ENCODE peak calls at places on chromosomes 7 and 10, in six cellular contexts. U is aorta, I is brain microvascular endothelial cell, N is suprapubic skin, Z is IMR-90, X is prostate gland. C is an unnamed sample.

GRCh38 chr10:97651773-97652172 is 11.3 kb downstream of the PI4K2A start:
- DNase-seq in U (no peak), I (no peak), N (no peak), Z (no peak), X (no peak), C (no peak)

GRCh38 chr10:116521424-116522305 is 24.1 kb upstream of the PNLIP start:
- DNase-seq in U (no peak), I (peak), N (no peak), Z (peak), X (no peak), C (no peak)

GRCh38 chr10:11156480-11156879 is 138.8 kb downstream of the CELF2 start:
- DNase-seq in U (no peak), I (no peak), N (no peak), Z (no peak), X (no peak), C (peak)

GRCh38 chr10:21042536-21042935 is 145.4 kb upstream of the NEBL start:
- DNase-seq in U (no peak), I (no peak), N (no peak), Z (no peak), X (no peak), C (no peak)

GRCh38 chr10:82211331-82211730 is 336.3 kb downstream of the NRG3 start:
- DNase-seq in U (no peak), I (no peak), N (no peak), Z (no peak), X (no peak), C (no peak)

GRCh38 chr7:155973451-155973997 is 161.3 kb upstream of the SHH start:
- DNase-seq in U (peak), I (no peak), N (peak), Z (no peak), X (no peak), C (no peak)

GRCh38 chr7:103082497-103082896 is 7.6 kb downstream of the ARMC10 start:
- DNase-seq in U (no peak), I (no peak), N (no peak), Z (no peak), X (no peak), C (no peak)

GRCh38 chr7:129037585-129037984 is 17.3 kb downstream of the TNPO3 start:
- DNase-seq in U (no peak), I (no peak), N (no peak), Z (no peak), X (no peak), C (no peak)

GRCh38 chr7:15687645-15688025 is 1.2 kb upstream of the MEOX2 start:
- DNase-seq in U (no peak), I (no peak), N (peak), Z (no peak), X (no peak), C (no peak)

GRCh38 chr10:29113251-29113945 is 175.5 kb upstream of the LYZL1 start:
- DNase-seq in U (no peak), I (no peak), N (no peak), Z (no peak), X (no peak), C (no peak)

GRCh38 chr7:7867835-7868234 is 100.8 kb upstream of the GLCCI1 start:
- DNase-seq in U (no peak), I (no peak), N (no peak), Z (no peak), X (no peak), C (no peak)

GRCh38 chr10:29268011-29268410 is 20.9 kb upstream of the LYZL1 start:
- DNase-seq in U (no peak), I (no peak), N (no peak), Z (no peak), X (no peak), C (no peak)

GRCh38 chr7:84041649-84042048 is 152.9 kb downstream of the SEMA3A start:
- DNase-seq in U (no peak), I (no peak), N (no peak), Z (no peak), X (no peak), C (no peak)
- H3K27ac ChIP-seq in U (no peak), I (peak), N (no peak), Z (no peak), X (no peak), C (no peak)

GRCh38 chr7:70766109-70766508 is 365.8 kb upstream of the GALNT17 start:
- DNase-seq in U (no peak), I (no peak), N (no peak), Z (no peak), X (no peak), C (no peak)
- H3K27ac ChIP-seq in U (no peak), I (no peak), N (no peak), Z (no peak), X (no peak), C (no peak)

GRCh38 chr7:13988765-13989137 is 715 bp downstream of the ETV1 start:
- DNase-seq in U (no peak), I (peak), N (no peak), Z (peak), X (no peak), C (no peak)
- H3K27ac ChIP-seq in U (no peak), I (peak), N (peak), Z (peak), X (peak), C (peak)

GRCh38 chr10:34194259-34194658 is 620.8 kb downstream of the PARD3 start:
- DNase-seq in U (no peak), I (peak), N (no peak), Z (peak), X (no peak), C (no peak)
- H3K27ac ChIP-seq in U (no peak), I (no peak), N (no peak), Z (peak), X (no peak), C (no peak)

GRCh38 chr7:123598657-123599056 is 3.0 kb upstream of the ASB15 start:
- DNase-seq in U (no peak), I (no peak), N (no peak), Z (no peak), X (no peak), C (no peak)
- H3K27ac ChIP-seq in U (no peak), I (no peak), N (no peak), Z (no peak), X (no peak), C (no peak)

GRCh38 chr10:15642095-15642494 is 77.6 kb downstream of the ITGA8 start:
- DNase-seq in U (no peak), I (peak), N (no peak), Z (peak), X (no peak), C (no peak)

GRCh38 chr10:15640536-15641085 is 79.1 kb downstream of the ITGA8 start:
- DNase-seq in U (no peak), I (no peak), N (no peak), Z (no peak), X (no peak), C (no peak)

GRCh38 chr10:15636446-15636845 is 83.3 kb downstream of the ITGA8 start:
- DNase-seq in U (no peak), I (no peak), N (no peak), Z (no peak), X (no peak), C (no peak)
- H3K27ac ChIP-seq in U (no peak), I (no peak), N (no peak), Z (no peak), X (no peak), C (no peak)

GRCh38 chr10:124624875-124625274 is 119.3 kb downstream of the FAM53B start:
- DNase-seq in U (no peak), I (no peak), N (no peak), Z (no peak), X (peak), C (no peak)
- H3K27ac ChIP-seq in U (no peak), I (no peak), N (peak), Z (no peak), X (no peak), C (no peak)

C was measured in CD8-positive, alpha-beta memory T cell.